ENCODE peak calls at places on chromosomes 3 and 15, in four cellular contexts. U is iPS-NIHi11; W is central memory CD4-positive, alpha-beta T cell; D is central memory CD8-positive, alpha-beta T cell. N is an unnamed sample.

GRCh38 chr15:84734794-84735479 is 13.5 kb upstream of the ZNF592 start:
- DNase-seq in U (peak), W (peak), D (peak), N (no peak)

GRCh38 chr3:50481992-50482391 is 21.4 kb downstream of the CACNA2D2 start:
- DNase-seq in U (peak), W (no peak), D (no peak), N (no peak)

GRCh38 chr15:100781061-100781960 is 98.3 kb upstream of the ALDH1A3 start:
- DNase-seq in U (no peak), W (no peak), D (peak), N (peak)

GRCh38 chr3:134373278-134373941 is 837 bp downstream of the AMOTL2 start:
- DNase-seq in U (peak), W (no peak), D (no peak), N (peak)

GRCh38 chr15:84826369-84826823 is 9.2 kb downstream of the ALPK3 start:
- DNase-seq in U (peak), W (no peak), D (no peak), N (peak)

GRCh38 chr15:68432665-68433064 is 702 bp upstream of the ITGA11 start:
- DNase-seq in U (no peak), W (no peak), D (no peak), N (no peak)

GRCh38 chr15:100733786-100734185 is 131.4 kb downstream of the ASB7 start:
- DNase-seq in U (no peak), W (no peak), D (no peak), N (no peak)

GRCh38 chr3:16064660-16065414 is 109.6 kb upstream of the GALNT15 start:
- DNase-seq in U (no peak), W (no peak), D (no peak), N (no peak)

GRCh38 chr3:184655597-184655996 is 56.3 kb downstream of the MAGEF1 start:
- DNase-seq in U (no peak), W (no peak), D (no peak), N (no peak)

GRCh38 chr15:44099671-44100070 is 95.4 kb downstream of the FRMD5 start:
- DNase-seq in U (no peak), W (no peak), D (no peak), N (no peak)

GRCh38 chr3:123090700-123091585 is 24.1 kb downstream of the PDIA5 start:
- DNase-seq in U (no peak), W (no peak), D (no peak), N (no peak)

GRCh38 chr3:48655586-48655985 is 7.1 kb downstream of the CELSR3 start:
- DNase-seq in U (no peak), W (peak), D (no peak), N (no peak)

GRCh38 chr3:32551087-32551486 is 19.6 kb downstream of the DYNC1LI1 start:
- DNase-seq in U (no peak), W (no peak), D (no peak), N (no peak)

GRCh38 chr15:77706482-77707244 is 74.0 kb upstream of the LINGO1 start:
- DNase-seq in U (no peak), W (no peak), D (no peak), N (no peak)

GRCh38 chr3:58526124-58526957 is 10.6 kb downstream of the ACOX2 start:
- DNase-seq in U (peak), W (no peak), D (no peak), N (no peak)

GRCh38 chr3:38109580-38110313 is 27.2 kb downstream of the ACAA1 start:
- DNase-seq in U (no peak), W (no peak), D (no peak), N (no peak)

GRCh38 chr3:20185364-20185732 is 658 bp downstream of the SGO1 start:
- DNase-seq in U (peak), W (peak), D (no peak), N (peak)

GRCh38 chr15:31023841-31024240 is 32.4 kb upstream of the MTMR10 start:
- DNase-seq in U (no peak), W (no peak), D (no peak), N (no peak)

GRCh38 chr3:146374146-146374545 is 95.2 kb downstream of the PLSCR2 start:
- DNase-seq in U (no peak), W (no peak), D (no peak), N (no peak)

GRCh38 chr3:133937756-133938601 is 42.3 kb upstream of the RAB6B start:
- DNase-seq in U (no peak), W (no peak), D (no peak), N (no peak)

GRCh38 chr15:39451121-39451698 is 129.7 kb upstream of the THBS1 start:
- DNase-seq in U (no peak), W (no peak), D (no peak), N (no peak)

N was measured in D341Med.